ENCODE peak calls at places on chromosomes 2 and 18, in nine cellular contexts. J, P, X, N, H, R, L, I and F are unnamed samples.

GRCh38 chr2:230664128-230664527 is 48.5 kb upstream of the CAB39 start:
- DNase-seq in L (peak), I (no peak), J (peak), H (no peak), P (no peak), R (peak), X (no peak), N (no peak), F (no peak)

GRCh38 chr2:216909541-216910175 is 49.8 kb upstream of the TNP1 start:
- DNase-seq in N (no peak), P (no peak), J (no peak), I (no peak), H (no peak), L (no peak), X (no peak), R (no peak), F (no peak)

GRCh38 chr2:239370403-239370802 is 30.4 kb downstream of the HDAC4 start:
- DNase-seq in X (peak), I (no peak), N (no peak), J (no peak), L (no peak), P (no peak), R (no peak), H (no peak), F (no peak)

GRCh38 chr2:193502363-193503035 is 1307.8 kb upstream of the TMEFF2 start:
- DNase-seq in J (no peak), L (peak), R (no peak), H (no peak), I (no peak), P (no peak), N (peak), X (no peak), F (no peak)

GRCh38 chr2:15159751-15160177 is 401.4 kb downstream of the NBAS start:
- DNase-seq in L (peak), N (no peak), P (peak), I (no peak), R (peak), X (no peak), H (peak), J (peak), F (peak)

GRCh38 chr2:195834836-195835235 is 177.8 kb downstream of the SLC39A10 start:
- DNase-seq in J (no peak), N (no peak), L (no peak), X (no peak), H (no peak), R (no peak), I (no peak), P (no peak), F (no peak)

GRCh38 chr18:36771246-36771645 is 57.6 kb downstream of the TPGS2 start:
- DNase-seq in X (no peak), L (no peak), N (no peak), J (no peak), P (no peak), R (no peak), H (no peak), I (no peak), F (no peak)

GRCh38 chr2:127011136-127011740 is 95.7 kb downstream of the BIN1 start:
- DNase-seq in H (no peak), R (no peak), L (no peak), X (no peak), N (no peak), P (no peak), I (no peak), J (no peak), F (peak)

GRCh38 chr2:158714420-158714819 is 80.7 kb upstream of the DAPL1 start:
- DNase-seq in J (no peak), L (no peak), I (no peak), X (no peak), N (no peak), P (no peak), R (no peak), H (no peak), F (no peak)

GRCh38 chr18:62458346-62458745 is 64.5 kb upstream of the ZCCHC2 start:
- DNase-seq in P (no peak), R (no peak), I (no peak), N (no peak), H (no peak), L (no peak), X (no peak), J (no peak), F (no peak)

GRCh38 chr2:240817496-240818292 is 2.3 kb downstream of the KIF1A start:
- DNase-seq in L (no peak), J (no peak), N (peak), R (no peak), H (no peak), I (no peak), X (no peak), P (no peak), F (no peak)

GRCh38 chr2:529425-529824 is 147.8 kb downstream of the TMEM18 start:
- DNase-seq in L (peak), I (peak), X (no peak), R (no peak), H (no peak), J (peak), N (no peak), P (no peak), F (no peak)

GRCh38 chr2:38499921-38500634 is 102.7 kb downstream of the HNRNPLL start:
- DNase-seq in X (no peak), H (no peak), P (peak), L (no peak), N (no peak), I (no peak), J (no peak), R (no peak), F (no peak)

GRCh38 chr2:221997100-221997499 is 301.7 kb downstream of the PAX3 start:
- DNase-seq in P (no peak), R (no peak), J (peak), I (no peak), H (peak), L (no peak), N (no peak), X (no peak), F (no peak)